ENCODE peak calls at places on chromosome 14, in four cellular contexts. One of them, this sample, is unnamed.
A peak's percentile ranks its signal among the peaks of the same experiment; 100 is the strongest.

GRCh38 chr14:64705406-64706118 is 1.3 kb downstream of the PLEKHG3 start:
- DNase-seq in HEK293T: no peak
- DNase-seq in iris pigment epithelial cell: no peak
- DNase-seq in nephron progenitor cell: peak; percentile 33
- DNase-seq in this sample: no peak

GRCh38 chr14:53285806-53286205 is 132.7 kb upstream of the DDHD1 start:
- DNase-seq in iris pigment epithelial cell: no peak
- DNase-seq in nephron progenitor cell: no peak
- DNase-seq in HEK293T: no peak
- DNase-seq in this sample: no peak

GRCh38 chr14:68655021-68655811 is 137.7 kb downstream of the ZFP36L1 start:
- DNase-seq in nephron progenitor cell: no peak
- DNase-seq in HEK293T: no peak
- DNase-seq in iris pigment epithelial cell: no peak
- DNase-seq in this sample: no peak

GRCh38 chr14:89033756-89034155 is 209.3 kb downstream of the TTC8 start:
- DNase-seq in iris pigment epithelial cell: no peak
- DNase-seq in nephron progenitor cell: no peak
- DNase-seq in HEK293T: no peak
- DNase-seq in this sample: no peak

GRCh38 chr14:75981426-75981825 is 369 bp downstream of the TGFB3 start:
- DNase-seq in nephron progenitor cell: peak; percentile 34
- DNase-seq in iris pigment epithelial cell: peak; percentile 41
- DNase-seq in HEK293T: peak; percentile 9
- DNase-seq in this sample: peak; percentile 11

GRCh38 chr14:65749287-65749686 is 336.8 kb downstream of the FUT8 start:
- DNase-seq in HEK293T: no peak
- DNase-seq in iris pigment epithelial cell: no peak
- DNase-seq in nephron progenitor cell: no peak
- DNase-seq in this sample: no peak

GRCh38 chr14:22538671-22539228 is 50.3 kb downstream of the DAD1 start:
- DNase-seq in iris pigment epithelial cell: peak; percentile 25
- DNase-seq in nephron progenitor cell: no peak
- DNase-seq in HEK293T: no peak
- DNase-seq in this sample: no peak

GRCh38 chr14:95761436-95761835 is 47.5 kb upstream of the TCL1A start:
- DNase-seq in iris pigment epithelial cell: no peak
- DNase-seq in nephron progenitor cell: no peak
- DNase-seq in HEK293T: no peak
- DNase-seq in this sample: no peak

GRCh38 chr14:76531821-76532318 is 155.9 kb downstream of the ESRRB start:
- DNase-seq in iris pigment epithelial cell: no peak
- DNase-seq in HEK293T: peak; percentile 55
- DNase-seq in nephron progenitor cell: peak; percentile 60
- DNase-seq in this sample: no peak

GRCh38 chr14:49586673-49587460 is 687 bp upstream of the RPS29 start:
- DNase-seq in nephron progenitor cell: peak; percentile 30
- DNase-seq in HEK293T: peak; percentile 23
- DNase-seq in iris pigment epithelial cell: peak; percentile 75
- DNase-seq in this sample: peak; percentile 28

This sample was measured in K562.